ENCODE peak calls at places on chromosome 22, in six cellular contexts. One of them, this sample, is unnamed.

GRCh38 chr22:40001800-40002577 is 7.2 kb downstream of the FAM83F start:
- DNase-seq in activated naive CD4-positive, alpha-beta T cell treated with anti-CD3 and anti-CD28 coated beads for 36 hours: no peak
- DNase-seq in M059J: peak
- DNase-seq in fibroblast of lung: peak
- DNase-seq in transverse colon: no peak
- DNase-seq in renal cortical epithelial cell: no peak
- DNase-seq in this sample: no peak

GRCh38 chr22:48754611-48755331 is 1072.9 kb downstream of the BRD1 start:
- DNase-seq in activated naive CD4-positive, alpha-beta T cell treated with anti-CD3 and anti-CD28 coated beads for 36 hours: no peak
- DNase-seq in M059J: no peak
- DNase-seq in fibroblast of lung: no peak
- DNase-seq in transverse colon: no peak
- DNase-seq in renal cortical epithelial cell: no peak
- DNase-seq in this sample: no peak

GRCh38 chr22:47009304-47010101 is 247.1 kb downstream of the TBC1D22A start:
- DNase-seq in activated naive CD4-positive, alpha-beta T cell treated with anti-CD3 and anti-CD28 coated beads for 36 hours: no peak
- DNase-seq in M059J: no peak
- DNase-seq in fibroblast of lung: no peak
- DNase-seq in transverse colon: no peak
- DNase-seq in renal cortical epithelial cell: no peak
- DNase-seq in this sample: no peak

GRCh38 chr22:48358886-48359612 is 1468.6 kb downstream of the BRD1 start:
- DNase-seq in activated naive CD4-positive, alpha-beta T cell treated with anti-CD3 and anti-CD28 coated beads for 36 hours: no peak
- DNase-seq in M059J: no peak
- DNase-seq in fibroblast of lung: no peak
- DNase-seq in transverse colon: no peak
- DNase-seq in renal cortical epithelial cell: no peak
- DNase-seq in this sample: no peak

GRCh38 chr22:44098966-44099530 is 74.9 kb downstream of the PARVB start:
- DNase-seq in activated naive CD4-positive, alpha-beta T cell treated with anti-CD3 and anti-CD28 coated beads for 36 hours: no peak
- DNase-seq in M059J: no peak
- DNase-seq in fibroblast of lung: no peak
- DNase-seq in transverse colon: no peak
- DNase-seq in renal cortical epithelial cell: no peak
- DNase-seq in this sample: no peak

GRCh38 chr22:49201046-49201970 is 626.4 kb downstream of the BRD1 start:
- DNase-seq in activated naive CD4-positive, alpha-beta T cell treated with anti-CD3 and anti-CD28 coated beads for 36 hours: no peak
- DNase-seq in M059J: no peak
- DNase-seq in fibroblast of lung: no peak
- DNase-seq in transverse colon: no peak
- DNase-seq in renal cortical epithelial cell: no peak
- DNase-seq in this sample: no peak

GRCh38 chr22:19590696-19591095 is 66.5 kb upstream of the CLDN5 start:
- DNase-seq in activated naive CD4-positive, alpha-beta T cell treated with anti-CD3 and anti-CD28 coated beads for 36 hours: no peak
- DNase-seq in M059J: no peak
- DNase-seq in fibroblast of lung: no peak
- DNase-seq in transverse colon: no peak
- DNase-seq in renal cortical epithelial cell: no peak
- DNase-seq in this sample: no peak

GRCh38 chr22:49934144-49934890 is 15.9 kb downstream of the CRELD2 start:
- DNase-seq in activated naive CD4-positive, alpha-beta T cell treated with anti-CD3 and anti-CD28 coated beads for 36 hours: peak
- DNase-seq in M059J: peak
- DNase-seq in fibroblast of lung: peak
- DNase-seq in transverse colon: peak
- DNase-seq in renal cortical epithelial cell: peak
- DNase-seq in this sample: peak

GRCh38 chr22:45445031-45445710 is 31.7 kb downstream of the RIBC2 start:
- DNase-seq in activated naive CD4-positive, alpha-beta T cell treated with anti-CD3 and anti-CD28 coated beads for 36 hours: no peak
- DNase-seq in M059J: no peak
- DNase-seq in fibroblast of lung: no peak
- DNase-seq in transverse colon: no peak
- DNase-seq in renal cortical epithelial cell: no peak
- DNase-seq in this sample: no peak

GRCh38 chr22:46774456-46775363 is 12.3 kb downstream of the TBC1D22A start:
- DNase-seq in activated naive CD4-positive, alpha-beta T cell treated with anti-CD3 and anti-CD28 coated beads for 36 hours: peak
- DNase-seq in M059J: no peak
- DNase-seq in fibroblast of lung: no peak
- DNase-seq in transverse colon: no peak
- DNase-seq in renal cortical epithelial cell: no peak
- DNase-seq in this sample: no peak

GRCh38 chr22:48635825-48636224 is 1191.8 kb downstream of the BRD1 start:
- DNase-seq in activated naive CD4-positive, alpha-beta T cell treated with anti-CD3 and anti-CD28 coated beads for 36 hours: no peak
- DNase-seq in M059J: no peak
- DNase-seq in fibroblast of lung: no peak
- DNase-seq in transverse colon: peak
- DNase-seq in renal cortical epithelial cell: no peak
- DNase-seq in this sample: no peak

GRCh38 chr22:21025763-21026755 is 6.3 kb downstream of the SLC7A4 start:
- DNase-seq in activated naive CD4-positive, alpha-beta T cell treated with anti-CD3 and anti-CD28 coated beads for 36 hours: no peak
- DNase-seq in M059J: no peak
- DNase-seq in fibroblast of lung: no peak
- DNase-seq in transverse colon: no peak
- DNase-seq in renal cortical epithelial cell: no peak
- DNase-seq in this sample: no peak

GRCh38 chr22:49768961-49769690 is 58.5 kb downstream of the BRD1 start:
- DNase-seq in activated naive CD4-positive, alpha-beta T cell treated with anti-CD3 and anti-CD28 coated beads for 36 hours: no peak
- DNase-seq in M059J: no peak
- DNase-seq in fibroblast of lung: peak
- DNase-seq in transverse colon: peak
- DNase-seq in renal cortical epithelial cell: no peak
- DNase-seq in this sample: no peak

GRCh38 chr22:20424937-20425587 is 12.6 kb downstream of the SCARF2 start:
- DNase-seq in activated naive CD4-positive, alpha-beta T cell treated with anti-CD3 and anti-CD28 coated beads for 36 hours: no peak
- DNase-seq in M059J: no peak
- DNase-seq in fibroblast of lung: no peak
- DNase-seq in transverse colon: no peak
- DNase-seq in renal cortical epithelial cell: no peak
- DNase-seq in this sample: no peak

GRCh38 chr22:48621085-48621484 is 1206.6 kb downstream of the BRD1 start:
- DNase-seq in activated naive CD4-positive, alpha-beta T cell treated with anti-CD3 and anti-CD28 coated beads for 36 hours: no peak
- DNase-seq in M059J: no peak
- DNase-seq in fibroblast of lung: no peak
- DNase-seq in transverse colon: no peak
- DNase-seq in renal cortical epithelial cell: no peak
- DNase-seq in this sample: no peak

GRCh38 chr22:49373289-49373666 is 454.4 kb downstream of the BRD1 start:
- DNase-seq in activated naive CD4-positive, alpha-beta T cell treated with anti-CD3 and anti-CD28 coated beads for 36 hours: no peak
- DNase-seq in M059J: no peak
- DNase-seq in fibroblast of lung: no peak
- DNase-seq in transverse colon: no peak
- DNase-seq in renal cortical epithelial cell: no peak
- DNase-seq in this sample: no peak

GRCh38 chr22:30301995-30302809 is 12.9 kb upstream of the CASTOR1 start:
- DNase-seq in activated naive CD4-positive, alpha-beta T cell treated with anti-CD3 and anti-CD28 coated beads for 36 hours: peak
- DNase-seq in M059J: no peak
- DNase-seq in fibroblast of lung: peak
- DNase-seq in transverse colon: peak
- DNase-seq in renal cortical epithelial cell: peak
- DNase-seq in this sample: peak

GRCh38 chr22:39997939-39998726 is 3.4 kb downstream of the FAM83F start:
- DNase-seq in activated naive CD4-positive, alpha-beta T cell treated with anti-CD3 and anti-CD28 coated beads for 36 hours: no peak
- DNase-seq in M059J: peak
- DNase-seq in fibroblast of lung: no peak
- DNase-seq in transverse colon: peak
- DNase-seq in renal cortical epithelial cell: peak
- DNase-seq in this sample: peak

GRCh38 chr22:36334081-36334831 is 53.5 kb downstream of the MYH9 start:
- DNase-seq in activated naive CD4-positive, alpha-beta T cell treated with anti-CD3 and anti-CD28 coated beads for 36 hours: peak
- DNase-seq in M059J: peak
- DNase-seq in fibroblast of lung: no peak
- DNase-seq in transverse colon: peak
- DNase-seq in renal cortical epithelial cell: no peak
- DNase-seq in this sample: no peak

GRCh38 chr22:43199541-43199940 is 12.6 kb upstream of the TTLL12 start:
- DNase-seq in activated naive CD4-positive, alpha-beta T cell treated with anti-CD3 and anti-CD28 coated beads for 36 hours: no peak
- DNase-seq in M059J: no peak
- DNase-seq in fibroblast of lung: no peak
- DNase-seq in transverse colon: no peak
- DNase-seq in renal cortical epithelial cell: no peak
- DNase-seq in this sample: no peak

GRCh38 chr22:37639070-37639760 is at the start of gene SH3BP1:
- DNase-seq in activated naive CD4-positive, alpha-beta T cell treated with anti-CD3 and anti-CD28 coated beads for 36 hours: peak
- DNase-seq in M059J: no peak
- DNase-seq in fibroblast of lung: peak
- DNase-seq in transverse colon: peak
- DNase-seq in renal cortical epithelial cell: no peak
- DNase-seq in this sample: no peak

GRCh38 chr22:42396621-42397331 is 35.4 kb downstream of the NFAM1 start:
- DNase-seq in activated naive CD4-positive, alpha-beta T cell treated with anti-CD3 and anti-CD28 coated beads for 36 hours: peak
- DNase-seq in M059J: peak
- DNase-seq in fibroblast of lung: no peak
- DNase-seq in transverse colon: peak
- DNase-seq in renal cortical epithelial cell: no peak
- DNase-seq in this sample: peak

GRCh38 chr22:29477919-29478318 is 2.1 kb upstream of the NEFH start:
- DNase-seq in activated naive CD4-positive, alpha-beta T cell treated with anti-CD3 and anti-CD28 coated beads for 36 hours: no peak
- DNase-seq in M059J: no peak
- DNase-seq in fibroblast of lung: no peak
- DNase-seq in transverse colon: no peak
- DNase-seq in renal cortical epithelial cell: no peak
- DNase-seq in this sample: peak

GRCh38 chr22:39939830-39940229 is 20.4 kb upstream of the TMA7B start:
- DNase-seq in activated naive CD4-positive, alpha-beta T cell treated with anti-CD3 and anti-CD28 coated beads for 36 hours: no peak
- DNase-seq in M059J: no peak
- DNase-seq in fibroblast of lung: no peak
- DNase-seq in transverse colon: no peak
- DNase-seq in renal cortical epithelial cell: no peak
- DNase-seq in this sample: no peak

GRCh38 chr22:17845340-17845739 is 71.1 kb upstream of the BID start:
- DNase-seq in activated naive CD4-positive, alpha-beta T cell treated with anti-CD3 and anti-CD28 coated beads for 36 hours: no peak
- DNase-seq in M059J: no peak
- DNase-seq in fibroblast of lung: no peak
- DNase-seq in transverse colon: no peak
- DNase-seq in renal cortical epithelial cell: peak
- DNase-seq in this sample: no peak

GRCh38 chr22:33766056-33766455 is 154.2 kb downstream of the LARGE1 start:
- DNase-seq in activated naive CD4-positive, alpha-beta T cell treated with anti-CD3 and anti-CD28 coated beads for 36 hours: no peak
- DNase-seq in M059J: no peak
- DNase-seq in fibroblast of lung: no peak
- DNase-seq in transverse colon: no peak
- DNase-seq in renal cortical epithelial cell: no peak
- DNase-seq in this sample: no peak

GRCh38 chr22:36433318-36434231 is 45.8 kb upstream of the MYH9 start:
- DNase-seq in activated naive CD4-positive, alpha-beta T cell treated with anti-CD3 and anti-CD28 coated beads for 36 hours: no peak
- DNase-seq in M059J: no peak
- DNase-seq in fibroblast of lung: no peak
- DNase-seq in transverse colon: peak
- DNase-seq in renal cortical epithelial cell: no peak
- DNase-seq in this sample: no peak

GRCh38 chr22:24109649-24110048 is 71.6 kb upstream of the SUSD2 start:
- DNase-seq in activated naive CD4-positive, alpha-beta T cell treated with anti-CD3 and anti-CD28 coated beads for 36 hours: no peak
- DNase-seq in M059J: no peak
- DNase-seq in fibroblast of lung: no peak
- DNase-seq in transverse colon: peak
- DNase-seq in renal cortical epithelial cell: no peak
- DNase-seq in this sample: no peak

GRCh38 chr22:46660604-46661201 is 40.5 kb downstream of the GRAMD4 start:
- DNase-seq in activated naive CD4-positive, alpha-beta T cell treated with anti-CD3 and anti-CD28 coated beads for 36 hours: no peak
- DNase-seq in M059J: no peak
- DNase-seq in fibroblast of lung: no peak
- DNase-seq in transverse colon: peak
- DNase-seq in renal cortical epithelial cell: no peak
- DNase-seq in this sample: no peak

GRCh38 chr22:43969021-43969878 is 14.0 kb downstream of the SAMM50 start:
- DNase-seq in activated naive CD4-positive, alpha-beta T cell treated with anti-CD3 and anti-CD28 coated beads for 36 hours: no peak
- DNase-seq in M059J: no peak
- DNase-seq in fibroblast of lung: no peak
- DNase-seq in transverse colon: no peak
- DNase-seq in renal cortical epithelial cell: no peak
- DNase-seq in this sample: no peak

GRCh38 chr22:18998998-18999397 is 62.9 kb upstream of the PRODH start:
- DNase-seq in activated naive CD4-positive, alpha-beta T cell treated with anti-CD3 and anti-CD28 coated beads for 36 hours: peak
- DNase-seq in M059J: no peak
- DNase-seq in fibroblast of lung: no peak
- DNase-seq in transverse colon: no peak
- DNase-seq in renal cortical epithelial cell: no peak
- DNase-seq in this sample: no peak

GRCh38 chr22:39264344-39265116 is 19.7 kb upstream of the PDGFB start:
- DNase-seq in activated naive CD4-positive, alpha-beta T cell treated with anti-CD3 and anti-CD28 coated beads for 36 hours: no peak
- DNase-seq in M059J: no peak
- DNase-seq in fibroblast of lung: no peak
- DNase-seq in transverse colon: peak
- DNase-seq in renal cortical epithelial cell: no peak
- DNase-seq in this sample: no peak

This sample was measured in Caki2.